ENCODE peak calls at places on chromosomes 12 and 14, in six cellular contexts. B, I, P, M, A and C are unnamed samples.

GRCh38 chr12:56601503-56601902 is 28.6 kb downstream of the BAZ2A start:
- DNase-seq in B (peak), I (no peak), P (peak), M (peak), A (peak), C (peak)

GRCh38 chr12:56192582-56192981 is 3.3 kb upstream of the SMARCC2 start:
- DNase-seq in B (no peak), I (no peak), P (no peak), M (no peak), A (no peak), C (no peak)

GRCh38 chr14:98578204-98578603 is 693.8 kb downstream of the BCL11B start:
- DNase-seq in B (no peak), I (no peak), P (no peak), M (no peak), A (no peak), C (no peak)

GRCh38 chr14:99202516-99202915 is 69.5 kb downstream of the BCL11B start:
- DNase-seq in B (no peak), I (no peak), P (no peak), M (no peak), A (no peak), C (no peak)

GRCh38 chr12:91043408-91043807 is 14.4 kb downstream of the KERA start:
- DNase-seq in B (no peak), I (no peak), P (no peak), M (no peak), A (no peak), C (no peak)

GRCh38 chr12:131921866-131922769 is 7.0 kb upstream of the PUS1 start:
- DNase-seq in B (peak), I (no peak), P (no peak), M (no peak), A (no peak), C (no peak)

GRCh38 chr12:93698307-93699092 is 21.3 kb downstream of the CRADD start:
- DNase-seq in B (no peak), I (no peak), P (peak), M (no peak), A (no peak), C (no peak)

GRCh38 chr12:69583203-69583602 is 2.1 kb upstream of the CCT2 start:
- DNase-seq in B (no peak), I (no peak), P (peak), M (no peak), A (no peak), C (no peak)

GRCh38 chr12:59742831-59743230 is 147.0 kb downstream of the SLC16A7 start:
- DNase-seq in B (no peak), I (no peak), P (no peak), M (no peak), A (no peak), C (no peak)

GRCh38 chr12:6430990-6431353 is 13.8 kb upstream of the CD27 start:
- DNase-seq in B (no peak), I (no peak), P (no peak), M (no peak), A (no peak), C (no peak)

GRCh38 chr14:70789361-70789760 is 20.0 kb downstream of the MAP3K9 start:
- DNase-seq in B (no peak), I (peak), P (no peak), M (no peak), A (no peak), C (no peak)

GRCh38 chr12:27236498-27236897 is 7.6 kb upstream of the STK38L start:
- DNase-seq in B (no peak), I (no peak), P (peak), M (no peak), A (peak), C (peak)

GRCh38 chr12:79691299-79692248 is 810 bp upstream of the PAWR start:
- DNase-seq in B (no peak), I (no peak), P (no peak), M (no peak), A (peak), C (no peak)

GRCh38 chr12:70571705-70572269 is 65.4 kb downstream of the PTPRB start:
- DNase-seq in B (no peak), I (no peak), P (no peak), M (no peak), A (no peak), C (no peak)

GRCh38 chr12:10409387-10409786 is at the start of gene KLRC4:
- DNase-seq in B (no peak), I (no peak), P (peak), M (peak), A (peak), C (no peak)

GRCh38 chr14:104250175-104250574 is 111.8 kb downstream of the KIF26A start:
- DNase-seq in B (no peak), I (no peak), P (no peak), M (no peak), A (no peak), C (no peak)

GRCh38 chr12:34287437-34287836 is 265.1 kb downstream of the ALG10 start:
- DNase-seq in B (no peak), I (no peak), P (no peak), M (no peak), A (no peak), C (no peak)

GRCh38 chr14:104597576-104597975 is 7.0 kb downstream of the TMEM179 start:
- DNase-seq in B (no peak), I (no peak), P (no peak), M (no peak), A (no peak), C (no peak)

GRCh38 chr12:40942326-40942725 is 245.8 kb upstream of the PDZRN4 start:
- DNase-seq in B (no peak), I (no peak), P (no peak), M (no peak), A (no peak), C (no peak)

GRCh38 chr12:109571773-109572505 is 1.4 kb downstream of the MMAB start:
- DNase-seq in B (no peak), I (no peak), P (no peak), M (no peak), A (no peak), C (no peak)

GRCh38 chr14:90491221-90491867 is 94.5 kb downstream of the CALM1 start:
- DNase-seq in B (peak), I (no peak), P (no peak), M (no peak), A (no peak), C (no peak)

GRCh38 chr12:12156835-12157234 is 86.1 kb downstream of the BCL2L14 start:
- DNase-seq in B (no peak), I (no peak), P (no peak), M (no peak), A (no peak), C (no peak)

GRCh38 chr12:118098911-118099671 is 4.7 kb downstream of the VSIG10 start:
- DNase-seq in B (no peak), I (no peak), P (no peak), M (no peak), A (no peak), C (no peak)

GRCh38 chr12:124992874-124993567 is 424 bp upstream of the BRI3BP start:
- DNase-seq in B (no peak), I (peak), P (peak), M (peak), A (peak), C (peak)

GRCh38 chr14:101128478-101129450 is 225.2 kb upstream of the RTL1 start:
- DNase-seq in B (no peak), I (peak), P (no peak), M (no peak), A (no peak), C (no peak)

GRCh38 chr12:91507754-91508153 is 325.1 kb upstream of the DCN start:
- DNase-seq in B (no peak), I (no peak), P (no peak), M (no peak), A (no peak), C (no peak)

GRCh38 chr12:90978117-90978770 is 23.3 kb upstream of the CCER1 start:
- DNase-seq in B (no peak), I (no peak), P (peak), M (no peak), A (no peak), C (peak)

GRCh38 chr14:37596790-37597189 is 1.4 kb downstream of the TTC6 start:
- DNase-seq in B (no peak), I (no peak), P (no peak), M (no peak), A (no peak), C (no peak)

GRCh38 chr12:86914716-86915115 is 658.5 kb upstream of the MGAT4C start:
- DNase-seq in B (no peak), I (no peak), P (peak), M (no peak), A (no peak), C (no peak)

GRCh38 chr14:55869397-55870049 is 248.7 kb upstream of the PELI2 start:
- DNase-seq in B (no peak), I (no peak), P (no peak), M (no peak), A (no peak), C (no peak)

GRCh38 chr12:92551210-92551609 is 151.6 kb upstream of the PLEKHG7 start:
- DNase-seq in B (no peak), I (no peak), P (no peak), M (no peak), A (no peak), C (no peak)